ENCODE peak calls at places on chromosomes 12 and 14, in six cellular contexts. Z is lung, T is left lung, N is tibial artery, U is PC-9, K is WERI-Rb-1. O is an unnamed sample. For H3K36me3, the result is how much of the 10 kb centered on the place peaks cover.

GRCh38 chr14:64912256-64912655 is 2.0 kb upstream of the CHURC1 start:
- DNase-seq in Z (no peak), T (no peak), N (no peak), U (no peak), K (no peak), O (no peak)

GRCh38 chr12:53170245-53170644 is 10.3 kb upstream of the ZNF740 start:
- DNase-seq in Z (no peak), T (no peak), N (no peak), U (no peak), K (no peak), O (no peak)

GRCh38 chr12:12560587-12561304 is 1.9 kb downstream of the DUSP16 start:
- DNase-seq in Z (peak), T (peak), N (peak), U (peak), K (peak), O (no peak)

GRCh38 chr12:109920266-109920780 is 20.2 kb downstream of the TCHP start:
- DNase-seq in Z (no peak), T (no peak), N (no peak), U (no peak), K (no peak), O (no peak)

GRCh38 chr14:32087173-32087861 is 10.2 kb downstream of the ARHGAP5 start:
- DNase-seq in Z (no peak), T (no peak), N (no peak), U (peak), K (no peak), O (no peak)

GRCh38 chr12:40738856-40739255 is 46.6 kb downstream of the CNTN1 start:
- DNase-seq in Z (no peak), T (no peak), N (no peak), U (no peak), K (no peak), O (no peak)

GRCh38 chr14:106277503-106277902 is 751.1 kb downstream of the TMEM121 start:
- DNase-seq in Z (no peak), T (no peak), N (no peak), U (no peak), K (no peak), O (no peak)

GRCh38 chr14:90019824-90020523 is 41.8 kb upstream of the KCNK13 start:
- DNase-seq in Z (no peak), T (no peak), N (no peak), U (no peak), K (no peak), O (no peak)

GRCh38 chr14:75824328-75824727 is 157.5 kb downstream of the TGFB3 start:
- DNase-seq in Z (no peak), T (no peak), N (no peak), U (no peak), K (no peak), O (no peak)

GRCh38 chr12:24709201-24709600 is 239.7 kb downstream of the BCAT1 start:
- DNase-seq in Z (no peak), T (no peak), N (no peak), U (no peak), K (no peak), O (no peak)

GRCh38 chr14:64855732-64856527 is 23.8 kb downstream of the SPTB start:
- DNase-seq in Z (no peak), T (no peak), N (no peak), U (no peak), K (no peak), O (no peak)

GRCh38 chr12:57159341-57159740 is 11.9 kb upstream of the LRP1-AS start:
- DNase-seq in Z (no peak), T (no peak), N (no peak), U (no peak), K (no peak), O (no peak)
- H3K36me3 ChIP-seq in Z (under half), T (under half), N (half or more), U (under half), K (under half), O (half or more)

GRCh38 chr12:48542300-48542928 is 17.0 kb downstream of the OR8S1 start:
- DNase-seq in Z (peak), T (peak), N (no peak), U (peak), K (peak), O (no peak)
- TF ChIP-seq CTCF in Z (no peak), T (peak), N (no peak), U (peak), K (peak), O (peak)

GRCh38 chr14:99575043-99576023 is 28.7 kb downstream of the CCDC85C start:
- DNase-seq in Z (peak), T (peak), N (no peak), U (peak), K (peak), O (peak)
- H3K27ac ChIP-seq in Z (peak), T (peak), N (peak), U (peak), K (peak), O (peak)

GRCh38 chr14:102898298-102898697 is 24.2 kb upstream of the AMN start:
- DNase-seq in Z (no peak), T (no peak), N (no peak), U (no peak), K (no peak), O (no peak)

GRCh38 chr14:102897299-102898027 is 25.0 kb upstream of the AMN start:
- DNase-seq in Z (no peak), T (no peak), N (no peak), U (no peak), K (no peak), O (no peak)

GRCh38 chr14:102898776-102899515 is 23.5 kb upstream of the AMN start:
- DNase-seq in Z (no peak), T (no peak), N (no peak), U (no peak), K (no peak), O (no peak)

GRCh38 chr14:102900631-102901571 is 21.6 kb upstream of the AMN start:
- DNase-seq in Z (no peak), T (no peak), N (no peak), U (no peak), K (no peak), O (no peak)

DNA sequence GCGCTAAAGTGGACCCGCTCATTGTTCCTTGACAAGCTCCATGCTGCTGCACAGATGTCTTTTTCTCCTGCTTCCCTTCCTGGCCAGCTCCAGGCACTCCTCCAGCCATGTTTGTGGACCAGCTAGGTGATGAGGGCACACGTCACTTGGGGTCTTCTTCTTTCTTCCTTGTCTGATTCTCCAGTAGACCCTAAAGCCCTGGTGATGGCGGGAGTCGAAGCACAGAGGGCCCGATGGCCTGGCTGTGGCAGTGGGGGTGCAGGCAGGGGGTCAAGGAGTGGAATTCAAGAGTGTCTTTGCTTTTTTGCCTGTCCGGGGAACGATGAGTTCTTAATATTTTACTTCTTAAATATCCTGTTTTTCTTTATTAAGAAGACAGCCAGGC is 23.0 kb upstream of the AMN start:
- DNase-seq in Z (no peak), T (no peak), N (no peak), U (no peak), K (no peak), O (no peak)
- H3K36me3 ChIP-seq in Z (under half), T (under half), N (half or more), U (under half), K (under half), O (under half)

DNA sequence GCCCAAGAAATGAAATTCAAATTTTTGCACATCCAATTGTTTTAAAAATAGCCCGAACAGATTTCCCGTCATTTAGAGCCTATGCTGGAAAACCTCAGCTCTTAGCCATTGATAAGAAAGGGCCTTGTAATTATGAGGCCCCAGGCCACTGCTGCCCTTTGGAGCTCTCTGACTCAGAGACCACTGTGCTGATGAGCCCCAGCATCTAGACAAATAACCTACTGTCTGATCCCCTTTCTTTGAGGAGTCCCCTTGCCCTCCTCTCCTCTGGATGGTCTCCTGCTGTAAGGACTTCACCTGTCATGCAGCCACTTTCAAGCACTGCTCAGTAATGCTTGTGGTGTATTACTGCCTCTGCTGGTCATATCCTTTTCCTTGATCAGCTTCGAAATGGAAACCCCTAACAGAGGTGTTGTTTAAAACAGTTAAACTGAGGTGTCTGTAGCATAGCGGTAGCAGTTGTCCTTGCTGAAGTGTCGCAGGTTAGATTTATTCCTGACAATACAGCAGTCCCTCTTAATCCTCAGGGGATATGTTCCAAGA is 159.9 kb upstream of the SRRM4 start:
- DNase-seq in Z (no peak), T (no peak), N (no peak), U (no peak), K (no peak), O (no peak)
- TF ChIP-seq CTCF in Z (no peak), T (no peak), N (no peak), U (no peak), K (peak), O (no peak)

GRCh38 chr12:2057041-2057792 is 4.4 kb downstream of the CACNA1C start:
- DNase-seq in Z (no peak), T (no peak), N (peak), U (peak), K (peak), O (peak)

GRCh38 chr12:2051700-2052625 is 824 bp upstream of the CACNA1C start:
- DNase-seq in Z (no peak), T (no peak), N (no peak), U (no peak), K (no peak), O (no peak)

GRCh38 chr12:2054091-2055018 is 1.6 kb downstream of the CACNA1C start:
- DNase-seq in Z (no peak), T (no peak), N (no peak), U (no peak), K (peak), O (no peak)

GRCh38 chr12:2052861-2053674 is at the start of gene CACNA1C:
- DNase-seq in Z (no peak), T (peak), N (no peak), U (no peak), K (peak), O (peak)

GRCh38 chr12:2053675-2054070 is 886 bp downstream of the CACNA1C start:
- DNase-seq in Z (no peak), T (no peak), N (no peak), U (no peak), K (no peak), O (peak)
- H3K27ac ChIP-seq in Z (no peak), T (peak), N (peak), U (no peak), K (no peak), O (peak)

GRCh38 chr14:91317381-91318313 is 73.1 kb upstream of the GPR68 start:
- DNase-seq in Z (peak), T (peak), N (peak), U (no peak), K (no peak), O (peak)
- H3K36me3 ChIP-seq in Z (under half), T (under half), N (under half), U (under half), K (half or more), O (under half)

DNA sequence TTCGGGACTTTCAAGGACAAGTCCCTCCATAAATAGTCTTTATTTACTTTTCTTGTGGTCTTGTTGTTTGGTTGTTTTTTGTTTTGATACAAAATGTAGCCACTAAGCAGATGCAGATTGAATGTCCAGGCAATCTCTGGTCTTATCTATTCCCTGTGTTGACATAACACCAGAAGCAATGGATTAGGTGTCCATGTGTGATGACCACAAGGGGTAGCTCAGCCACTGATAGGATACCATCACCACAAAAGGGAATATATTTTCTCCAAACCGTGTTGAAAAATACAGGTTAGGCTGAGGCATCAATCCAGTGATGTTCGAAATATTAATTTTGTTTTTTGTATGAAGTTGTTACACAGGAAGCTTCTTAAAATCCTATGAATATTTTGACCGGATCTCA is 196.3 kb downstream of the EPS8 start:
- DNase-seq in Z (no peak), T (no peak), N (no peak), U (no peak), K (no peak), O (no peak)
- TF ChIP-seq CTCF in Z (no peak), T (no peak), N (no peak), U (no peak), K (no peak), O (no peak)